ENCODE peak calls at places on chromosomes 4 and X, in five cellular contexts. H is mesendoderm, W is IMR-90, U is GM23248, O is PC-3. I is an unnamed sample.

GRCh38 chr4:168955674-168956073 is 54.4 kb downstream of the CBR4 start:
- DNase-seq in H (no peak), W (no peak), U (no peak), O (peak), I (no peak)

GRCh38 chr4:55184600-55185523 is 59.5 kb upstream of the KDR start:
- DNase-seq in H (peak), W (peak), U (peak), O (peak), I (no peak)

GRCh38 chr4:122542411-122543236 is 78.2 kb downstream of the IL21 start:
- DNase-seq in H (no peak), W (peak), U (peak), O (peak), I (no peak)

GRCh38 chrX:19566359-19567141 is 51.2 kb upstream of the MAP3K15 start:
- DNase-seq in H (peak), W (peak), U (peak), O (no peak), I (peak)

GRCh38 chrX:130654409-130654970 is 248.5 kb downstream of the ENOX2 start:
- DNase-seq in H (no peak), W (peak), U (peak), O (no peak), I (peak)

GRCh38 chrX:17535229-17535628 is 160.2 kb downstream of the NHS start:
- DNase-seq in H (peak), W (peak), U (peak), O (peak), I (peak)

GRCh38 chr4:99436976-99437655 is 2.0 kb upstream of the ADH7 start:
- DNase-seq in H (no peak), W (no peak), U (peak), O (no peak), I (no peak)

GRCh38 chr4:163923092-163923491 is 428.6 kb downstream of the TMA16 start:
- DNase-seq in H (no peak), W (no peak), U (no peak), O (no peak), I (no peak)

GRCh38 chrX:11666180-11666579 is 460 bp upstream of the ARHGAP6 start:
- DNase-seq in H (peak), W (no peak), U (peak), O (no peak), I (peak)

DNA sequence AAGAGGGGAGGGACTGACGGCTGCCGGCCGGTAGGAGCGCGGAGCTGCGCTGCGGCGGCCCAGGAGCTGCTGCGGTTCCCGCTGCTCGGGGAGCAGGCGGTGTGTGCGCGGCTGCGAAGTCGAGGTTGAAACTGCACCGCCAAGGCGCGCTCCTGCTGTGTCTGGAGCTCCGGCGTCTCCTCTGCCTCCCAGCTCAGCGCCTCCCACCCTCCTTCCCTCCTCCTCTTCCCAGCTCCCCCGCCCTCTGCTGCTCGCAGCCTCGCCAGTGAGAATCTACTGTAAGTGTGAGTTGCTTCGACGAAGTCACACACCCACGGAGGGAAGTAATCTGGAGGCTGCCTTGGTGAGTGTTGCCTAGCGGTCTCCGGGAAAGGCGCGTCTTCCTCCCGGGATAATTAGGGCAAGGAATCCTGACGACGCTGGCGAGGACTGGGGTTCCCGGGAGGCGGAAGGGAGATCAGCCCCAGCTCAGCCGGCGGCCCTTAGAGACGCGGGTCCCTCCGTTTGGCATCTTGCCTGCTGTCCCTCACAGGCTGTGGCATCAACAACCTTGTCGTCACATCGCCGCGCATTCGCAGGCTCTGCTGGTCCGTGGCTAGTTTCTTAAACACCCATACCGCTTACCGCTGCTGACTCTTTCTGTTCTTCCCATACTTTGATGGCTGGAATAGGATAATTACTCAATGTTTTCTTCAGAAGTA is at the start of gene EPHA5:
- DNase-seq in H (peak), W (peak), U (peak), O (peak), I (peak)
- H3K4me2 ChIP-seq in H (peak), W (peak), U (peak), O (peak), I (peak)

GRCh38 chrX:151713859-151714258 is 2.0 kb upstream of the FATE1 start:
- DNase-seq in H (peak), W (no peak), U (peak), O (peak), I (peak)

GRCh38 chrX:151710457-151710856 is 5.4 kb upstream of the FATE1 start:
- DNase-seq in H (no peak), W (no peak), U (peak), O (no peak), I (no peak)

GRCh38 chrX:151711787-151712186 is 4.0 kb upstream of the FATE1 start:
- DNase-seq in H (peak), W (no peak), U (no peak), O (no peak), I (no peak)

GRCh38 chrX:151711154-151711553 is 4.7 kb upstream of the FATE1 start:
- DNase-seq in H (no peak), W (no peak), U (no peak), O (no peak), I (no peak)

GRCh38 chrX:151712253-151712652 is 3.6 kb upstream of the FATE1 start:
- DNase-seq in H (no peak), W (no peak), U (no peak), O (no peak), I (no peak)
- H3K9ac ChIP-seq in H (no peak), W (no peak), U (no peak), O (no peak), I (no peak)

DNA sequence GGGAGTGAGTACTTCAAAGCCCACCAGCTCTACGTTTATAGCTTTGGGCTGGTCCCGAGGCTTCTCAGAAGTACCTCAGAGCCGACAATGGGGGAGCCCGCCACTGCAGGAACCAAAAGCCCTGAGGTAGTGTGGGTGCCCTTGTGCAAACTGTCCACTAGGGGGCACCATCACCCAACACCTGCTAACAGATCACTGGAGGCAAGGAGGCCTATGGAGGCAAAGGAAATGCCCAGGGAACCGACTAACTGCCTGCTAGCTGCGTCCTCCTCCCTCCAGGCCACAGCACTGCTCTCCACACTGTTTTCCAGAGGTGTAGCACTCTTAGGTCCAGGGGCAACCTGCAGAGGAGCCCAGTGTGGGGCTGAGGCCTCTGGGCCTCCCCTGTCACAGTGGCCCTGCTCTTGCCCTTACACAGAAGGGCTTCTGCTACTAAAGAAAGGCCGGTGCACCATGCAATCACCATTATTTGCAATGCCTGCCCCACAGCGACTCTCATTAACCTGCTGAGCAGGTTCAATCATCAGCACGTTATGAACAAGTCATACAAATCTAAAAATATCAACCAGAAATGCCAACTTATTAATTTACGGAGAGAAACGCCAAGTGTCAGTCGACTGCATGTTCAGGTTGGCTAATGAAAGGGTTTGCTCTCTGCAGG is 159.1 kb downstream of the NSUN7 start:
- DNase-seq in H (peak), W (peak), U (peak), O (peak), I (peak)
- H3K4me2 ChIP-seq in H (no peak), W (peak), U (peak), O (peak), I (peak)

GRCh38 chrX:136176399-136176825 is 29.1 kb downstream of the FHL1 start:
- DNase-seq in H (no peak), W (peak), U (peak), O (peak), I (no peak)
- H3K9ac ChIP-seq in H (no peak), W (no peak), U (peak), O (no peak), I (peak)

GRCh38 chrX:153688071-153688470 is 345 bp downstream of the SLC6A8 start:
- DNase-seq in H (no peak), W (no peak), U (peak), O (no peak), I (no peak)
- H3K4me2 ChIP-seq in H (no peak), W (no peak), U (no peak), O (no peak), I (no peak)

I was measured in SK-N-SH.